ENCODE peak calls at places on chromosomes 7 and 10, in seven cellular contexts. P, M, W, J, U, R and H are unnamed samples.

GRCh38 chr7:15720849-15721471 is 34.5 kb upstream of the MEOX2 start:
- DNase-seq in P (no peak), M (no peak), W (peak), J (peak), U (peak), R (peak), H (peak)

GRCh38 chr7:41323811-41324210 is 379.1 kb downstream of the INHBA start:
- DNase-seq in P (no peak), M (no peak), W (no peak), J (no peak), U (no peak), R (no peak), H (no peak)

GRCh38 chr7:114150704-114151103 is 231.9 kb upstream of the PPP1R3A start:
- DNase-seq in P (no peak), M (no peak), W (no peak), J (no peak), U (no peak), R (no peak), H (no peak)

GRCh38 chr7:114085313-114085591 is 166.4 kb upstream of the PPP1R3A start:
- DNase-seq in P (no peak), M (no peak), W (no peak), J (no peak), U (no peak), R (no peak), H (no peak)

GRCh38 chr7:92253251-92253650 is 7.5 kb downstream of the ANKIB1 start:
- DNase-seq in P (no peak), M (peak), W (no peak), J (no peak), U (no peak), R (no peak), H (no peak)

GRCh38 chr10:97494863-97495506 is 3.2 kb downstream of the MMS19 start:
- DNase-seq in P (no peak), M (no peak), W (peak), J (no peak), U (peak), R (peak), H (no peak)

GRCh38 chr10:103197177-103197576 is 4.1 kb upstream of the NT5C2 start:
- DNase-seq in P (peak), M (no peak), W (peak), J (peak), U (peak), R (peak), H (peak)

GRCh38 chr10:84201244-84201606 is 6.9 kb downstream of the CDHR1 start:
- DNase-seq in P (no peak), M (no peak), W (no peak), J (no peak), U (no peak), R (no peak), H (peak)

GRCh38 chr10:95233377-95234034 is 39.5 kb downstream of the ACSM6 start:
- DNase-seq in P (no peak), M (no peak), W (peak), J (no peak), U (no peak), R (peak), H (no peak)

GRCh38 chr7:93629291-93629801 is 54.8 kb upstream of the CALCR start:
- DNase-seq in P (no peak), M (no peak), W (no peak), J (no peak), U (no peak), R (peak), H (no peak)

GRCh38 chr7:28477041-28477442 is 64.7 kb downstream of the CREB5 start:
- DNase-seq in P (no peak), M (no peak), W (no peak), J (no peak), U (no peak), R (no peak), H (no peak)

GRCh38 chr7:77866370-77866769 is 67.8 kb downstream of the PHTF2 start:
- DNase-seq in P (no peak), M (no peak), W (peak), J (no peak), U (peak), R (no peak), H (no peak)

GRCh38 chr10:95613330-95613729 is 43.2 kb downstream of the ALDH18A1 start:
- DNase-seq in P (no peak), M (no peak), W (no peak), J (no peak), U (no peak), R (no peak), H (no peak)

GRCh38 chr7:50497968-50498367 is 47.8 kb upstream of the FIGNL1 start:
- DNase-seq in P (no peak), M (no peak), W (peak), J (no peak), U (peak), R (peak), H (peak)

GRCh38 chr7:142898377-142899235 is 13.1 kb upstream of the TRPV6 start:
- DNase-seq in P (no peak), M (no peak), W (no peak), J (no peak), U (no peak), R (no peak), H (no peak)

GRCh38 chr10:118395919-118396318 is 53.8 kb upstream of the FAM204A start:
- DNase-seq in P (no peak), M (no peak), W (no peak), J (no peak), U (no peak), R (no peak), H (no peak)

GRCh38 chr7:130286881-130287280 is 6.1 kb upstream of the CPA4 start:
- DNase-seq in P (no peak), M (no peak), W (peak), J (no peak), U (no peak), R (no peak), H (no peak)

GRCh38 chr10:43398939-43399871 is 9.8 kb downstream of the HNRNPF start:
- DNase-seq in P (no peak), M (no peak), W (peak), J (no peak), U (peak), R (peak), H (peak)

GRCh38 chr7:145797507-145797906 is 319.1 kb upstream of the CNTNAP2 start:
- DNase-seq in P (no peak), M (no peak), W (no peak), J (no peak), U (no peak), R (no peak), H (no peak)

GRCh38 chr7:46685051-46685450 is 764.0 kb upstream of the IGFBP3 start:
- DNase-seq in P (no peak), M (no peak), W (no peak), J (no peak), U (no peak), R (peak), H (no peak)

GRCh38 chr10:69065406-69066361 is 22.2 kb upstream of the SRGN start:
- DNase-seq in P (no peak), M (no peak), W (peak), J (peak), U (no peak), R (peak), H (no peak)